ENCODE peak calls at places on chromosomes 4 and X, in five cellular contexts. One of them, this sample, is unnamed.
A peak's percentile ranks its signal among the peaks of the same experiment; 100 is the strongest.

GRCh38 chr4:87839309-87839946 is 6.7 kb downstream of the MEPE start:
- DNase-seq in epithelial cell of proximal tubule: no peak
- DNase-seq in NCI-H748 treated with DMSO at 0.1 percent for 48 hours: no peak
- DNase-seq in NCI-H510A treated with DMSO at 0.1 percent for 48 hours: peak; percentile 57
- DNase-seq in breast epithelium: no peak
- DNase-seq in this sample: peak; percentile 56

GRCh38 chr4:80462537-80463207 is 127.1 kb downstream of the CFAP299 start:
- DNase-seq in epithelial cell of proximal tubule: no peak
- DNase-seq in NCI-H748 treated with DMSO at 0.1 percent for 48 hours: no peak
- DNase-seq in NCI-H510A treated with DMSO at 0.1 percent for 48 hours: no peak
- DNase-seq in breast epithelium: no peak
- DNase-seq in this sample: no peak

GRCh38 chr4:15110120-15110571 is 107.9 kb downstream of the CPEB2 start:
- DNase-seq in epithelial cell of proximal tubule: no peak
- DNase-seq in NCI-H748 treated with DMSO at 0.1 percent for 48 hours: no peak
- DNase-seq in NCI-H510A treated with DMSO at 0.1 percent for 48 hours: no peak
- DNase-seq in breast epithelium: no peak
- DNase-seq in this sample: no peak

GRCh38 chr4:3291411-3291968 is 1.3 kb upstream of the RGS12 start:
- DNase-seq in epithelial cell of proximal tubule: no peak
- DNase-seq in NCI-H748 treated with DMSO at 0.1 percent for 48 hours: no peak
- DNase-seq in NCI-H510A treated with DMSO at 0.1 percent for 48 hours: no peak
- DNase-seq in breast epithelium: peak; percentile 81
- DNase-seq in this sample: peak; percentile 56

GRCh38 chr4:63302078-63302477 is 1107.2 kb downstream of the TECRL start:
- DNase-seq in epithelial cell of proximal tubule: no peak
- DNase-seq in NCI-H748 treated with DMSO at 0.1 percent for 48 hours: no peak
- DNase-seq in NCI-H510A treated with DMSO at 0.1 percent for 48 hours: no peak
- DNase-seq in breast epithelium: no peak
- DNase-seq in this sample: no peak

GRCh38 chrX:72366746-72367145 is 61.0 kb upstream of the CITED1 start:
- DNase-seq in epithelial cell of proximal tubule: no peak
- DNase-seq in NCI-H748 treated with DMSO at 0.1 percent for 48 hours: no peak
- DNase-seq in NCI-H510A treated with DMSO at 0.1 percent for 48 hours: no peak
- DNase-seq in breast epithelium: no peak
- DNase-seq in this sample: no peak

GRCh38 chr4:169030575-169030982 is 20.5 kb upstream of the CBR4 start:
- DNase-seq in epithelial cell of proximal tubule: no peak
- DNase-seq in NCI-H748 treated with DMSO at 0.1 percent for 48 hours: no peak
- DNase-seq in NCI-H510A treated with DMSO at 0.1 percent for 48 hours: no peak
- DNase-seq in breast epithelium: no peak
- DNase-seq in this sample: no peak

GRCh38 chr4:26885912-26886274 is 25.3 kb downstream of the STIM2 start:
- DNase-seq in epithelial cell of proximal tubule: no peak
- DNase-seq in NCI-H748 treated with DMSO at 0.1 percent for 48 hours: no peak
- DNase-seq in NCI-H510A treated with DMSO at 0.1 percent for 48 hours: no peak
- DNase-seq in breast epithelium: no peak
- DNase-seq in this sample: no peak

GRCh38 chr4:83113429-83113786 is 1.1 kb downstream of the PLAC8 start:
- DNase-seq in epithelial cell of proximal tubule: no peak
- DNase-seq in NCI-H748 treated with DMSO at 0.1 percent for 48 hours: no peak
- DNase-seq in NCI-H510A treated with DMSO at 0.1 percent for 48 hours: no peak
- DNase-seq in breast epithelium: no peak
- DNase-seq in this sample: no peak

GRCh38 chr4:55447826-55448225 is 52.1 kb downstream of the TMEM165 start:
- DNase-seq in epithelial cell of proximal tubule: no peak
- DNase-seq in NCI-H748 treated with DMSO at 0.1 percent for 48 hours: no peak
- DNase-seq in NCI-H510A treated with DMSO at 0.1 percent for 48 hours: no peak
- DNase-seq in breast epithelium: no peak
- DNase-seq in this sample: no peak

GRCh38 chrX:119398974-119399771 is at the start of gene SLC25A43:
- DNase-seq in epithelial cell of proximal tubule: no peak
- DNase-seq in NCI-H748 treated with DMSO at 0.1 percent for 48 hours: no peak
- DNase-seq in NCI-H510A treated with DMSO at 0.1 percent for 48 hours: peak; percentile 19
- DNase-seq in breast epithelium: no peak
- DNase-seq in this sample: peak; percentile 55

GRCh38 chr4:174592985-174593335 is 70.7 kb upstream of the HPGD start:
- DNase-seq in epithelial cell of proximal tubule: peak; percentile 31
- DNase-seq in NCI-H748 treated with DMSO at 0.1 percent for 48 hours: no peak
- DNase-seq in NCI-H510A treated with DMSO at 0.1 percent for 48 hours: no peak
- DNase-seq in breast epithelium: no peak
- DNase-seq in this sample: no peak

GRCh38 chrX:150201841-150202240 is 161.3 kb upstream of the MAMLD1 start:
- DNase-seq in epithelial cell of proximal tubule: no peak
- DNase-seq in NCI-H748 treated with DMSO at 0.1 percent for 48 hours: no peak
- DNase-seq in NCI-H510A treated with DMSO at 0.1 percent for 48 hours: no peak
- DNase-seq in breast epithelium: no peak
- DNase-seq in this sample: no peak

GRCh38 chrX:153412746-153413720 is 1.8 kb downstream of the ZFP92 start:
- DNase-seq in epithelial cell of proximal tubule: no peak
- DNase-seq in NCI-H748 treated with DMSO at 0.1 percent for 48 hours: no peak
- DNase-seq in NCI-H510A treated with DMSO at 0.1 percent for 48 hours: no peak
- DNase-seq in breast epithelium: no peak
- DNase-seq in this sample: peak; percentile 18

GRCh38 chr4:7705602-7706001 is 234.1 kb downstream of the AFAP1 start:
- DNase-seq in epithelial cell of proximal tubule: no peak
- DNase-seq in NCI-H748 treated with DMSO at 0.1 percent for 48 hours: no peak
- DNase-seq in NCI-H510A treated with DMSO at 0.1 percent for 48 hours: no peak
- DNase-seq in breast epithelium: no peak
- DNase-seq in this sample: no peak

GRCh38 chrX:19410259-19410658 is 66.5 kb downstream of the PDHA1 start:
- DNase-seq in epithelial cell of proximal tubule: no peak
- DNase-seq in NCI-H748 treated with DMSO at 0.1 percent for 48 hours: no peak
- DNase-seq in NCI-H510A treated with DMSO at 0.1 percent for 48 hours: no peak
- DNase-seq in breast epithelium: no peak
- DNase-seq in this sample: no peak

GRCh38 chrX:84240848-84241565 is 53.0 kb upstream of the RPS6KA6 start:
- DNase-seq in epithelial cell of proximal tubule: no peak
- DNase-seq in NCI-H748 treated with DMSO at 0.1 percent for 48 hours: no peak
- DNase-seq in NCI-H510A treated with DMSO at 0.1 percent for 48 hours: no peak
- DNase-seq in breast epithelium: no peak
- DNase-seq in this sample: no peak

GRCh38 chr4:11525085-11525484 is 96.4 kb upstream of the HS3ST1 start:
- DNase-seq in epithelial cell of proximal tubule: no peak
- DNase-seq in NCI-H748 treated with DMSO at 0.1 percent for 48 hours: no peak
- DNase-seq in NCI-H510A treated with DMSO at 0.1 percent for 48 hours: no peak
- DNase-seq in breast epithelium: no peak
- DNase-seq in this sample: no peak

GRCh38 chr4:117137143-117137542 is 51.8 kb upstream of the TRAM1L1 start:
- DNase-seq in epithelial cell of proximal tubule: peak; percentile 88
- DNase-seq in NCI-H748 treated with DMSO at 0.1 percent for 48 hours: no peak
- DNase-seq in NCI-H510A treated with DMSO at 0.1 percent for 48 hours: no peak
- DNase-seq in breast epithelium: no peak
- DNase-seq in this sample: no peak

This sample was measured in neural progenitor cell.